ENCODE peak calls at places on chromosomes 5 and 9, in seven cellular contexts. L is type B pancreatic cell; V is foreskin keratinocyte; E is activated naive CD8-positive, alpha-beta T cell treated with anti-CD3 and anti-CD28 coated beads for 36 hours; I is B cell; H is GM10248; J is astrocyte of the cerebellum. T is an unnamed sample.

GRCh38 chr9:27352457-27353188 is 55.7 kb upstream of the EQTN start:
- DNase-seq in L (no peak), V (no peak), E (peak), I (peak), H (no peak), J (no peak), T (no peak)

GRCh38 chr9:129933709-129934586 is 98.7 kb downstream of the USP20 start:
- DNase-seq in L (no peak), V (no peak), E (no peak), I (no peak), H (no peak), J (no peak), T (no peak)

GRCh38 chr9:34628656-34629491 is at the start of gene ARID3C:
- DNase-seq in L (no peak), V (no peak), E (peak), I (peak), H (peak), J (no peak), T (no peak)

GRCh38 chr5:88695232-88695631 is 187.8 kb downstream of the MEF2C start:
- DNase-seq in L (no peak), V (no peak), E (no peak), I (no peak), H (no peak), J (no peak), T (no peak)

GRCh38 chr5:178297751-178298150 is 65.1 kb upstream of the PHYKPL start:
- DNase-seq in L (no peak), V (no peak), E (no peak), I (no peak), H (no peak), J (no peak), T (no peak)

GRCh38 chr5:112436139-112436538 is 17.1 kb upstream of the EPB41L4A start:
- DNase-seq in L (no peak), V (no peak), E (no peak), I (no peak), H (no peak), J (no peak), T (no peak)

GRCh38 chr9:12708562-12709298 is 15.5 kb downstream of the TYRP1 start:
- DNase-seq in L (no peak), V (peak), E (no peak), I (no peak), H (no peak), J (peak), T (no peak)

GRCh38 chr5:180813418-180813817 is 10.8 kb upstream of the MGAT1 start:
- DNase-seq in L (no peak), V (no peak), E (no peak), I (no peak), H (no peak), J (no peak), T (no peak)

GRCh38 chr9:94973491-94973941 is 247.0 kb downstream of the AOPEP start:
- DNase-seq in L (no peak), V (no peak), E (no peak), I (no peak), H (no peak), J (peak), T (no peak)

GRCh38 chr5:133682496-133682895 is 70.2 kb upstream of the FSTL4 start:
- DNase-seq in L (peak), V (no peak), E (no peak), I (no peak), H (no peak), J (no peak), T (no peak)

GRCh38 chr5:54457094-54457531 is 1.6 kb downstream of the HSPB3 start:
- DNase-seq in L (no peak), V (peak), E (no peak), I (no peak), H (no peak), J (no peak), T (no peak)

GRCh38 chr5:176679365-176680225 is 32.3 kb downstream of the TSPAN17 start:
- DNase-seq in L (no peak), V (no peak), E (no peak), I (no peak), H (no peak), J (no peak), T (no peak)

T was measured in hippocampal formation.